ENCODE peak calls at places on chromosome 14, in five cellular contexts. One of them, this sample, is unnamed.
A peak's percentile ranks its signal among the peaks of the same experiment; 100 is the strongest.

GRCh38 chr14:50039734-50040400 is 76.5 kb downstream of the VCPKMT start:
- DNase-seq in PC-9: peak; percentile 83
- DNase-seq in tibial artery: peak; percentile 53
- DNase-seq in breast epithelium: peak; percentile 71
- DNase-seq in IMR-90: no peak
- DNase-seq in this sample: peak; percentile 42

GRCh38 chr14:58362798-58363412 is 32.8 kb upstream of the TOMM20L start:
- DNase-seq in PC-9: no peak
- DNase-seq in tibial artery: no peak
- DNase-seq in breast epithelium: no peak
- DNase-seq in IMR-90: peak; percentile 17
- DNase-seq in this sample: no peak

GRCh38 chr14:49954171-49954631 is 61.3 kb downstream of the ARF6 start:
- DNase-seq in PC-9: peak; percentile 55
- DNase-seq in tibial artery: no peak
- DNase-seq in breast epithelium: no peak
- DNase-seq in IMR-90: peak; percentile 71
- DNase-seq in this sample: no peak

GRCh38 chr14:64549805-64550538 is at the start of gene PPP1R36:
- DNase-seq in PC-9: peak; percentile 44
- DNase-seq in tibial artery: no peak
- DNase-seq in breast epithelium: no peak
- DNase-seq in IMR-90: no peak
- DNase-seq in this sample: peak; percentile 34

GRCh38 chr14:20757963-20758362 is 10.2 kb upstream of the EDDM3B start:
- DNase-seq in PC-9: no peak
- DNase-seq in tibial artery: no peak
- DNase-seq in breast epithelium: no peak
- DNase-seq in IMR-90: no peak
- DNase-seq in this sample: no peak

GRCh38 chr14:38553586-38553985 is 297.7 kb upstream of the CLEC14A start:
- DNase-seq in PC-9: no peak
- DNase-seq in tibial artery: no peak
- DNase-seq in breast epithelium: no peak
- DNase-seq in IMR-90: peak; percentile 89
- DNase-seq in this sample: no peak

GRCh38 chr14:59632381-59632780 is 55.8 kb upstream of the CCDC175 start:
- DNase-seq in PC-9: no peak
- DNase-seq in tibial artery: no peak
- DNase-seq in breast epithelium: no peak
- DNase-seq in IMR-90: peak; percentile 6
- DNase-seq in this sample: no peak

GRCh38 chr14:100850841-100851585 is 25.1 kb downstream of the MEG3 start:
- DNase-seq in PC-9: peak; percentile 6
- DNase-seq in tibial artery: peak; percentile 67
- DNase-seq in breast epithelium: peak; percentile 78
- DNase-seq in IMR-90: no peak
- DNase-seq in this sample: peak; percentile 58

GRCh38 chr14:24143511-24143910 is 2.1 kb upstream of the EMC9 start:
- DNase-seq in PC-9: no peak
- DNase-seq in tibial artery: no peak
- DNase-seq in breast epithelium: no peak
- DNase-seq in IMR-90: peak; percentile 51
- DNase-seq in this sample: no peak

GRCh38 chr14:33686218-33686617 is 264.7 kb downstream of the EGLN3 start:
- DNase-seq in PC-9: no peak
- DNase-seq in tibial artery: no peak
- DNase-seq in breast epithelium: no peak
- DNase-seq in IMR-90: peak; percentile 7
- DNase-seq in this sample: no peak

GRCh38 chr14:49461529-49462401 is 124.4 kb downstream of the RPS29 start:
- DNase-seq in PC-9: peak; percentile 43
- DNase-seq in tibial artery: peak; percentile 31
- DNase-seq in breast epithelium: no peak
- DNase-seq in IMR-90: peak; percentile 81
- DNase-seq in this sample: no peak

GRCh38 chr14:102979406-102979805 is 56.9 kb downstream of the AMN start:
- DNase-seq in PC-9: no peak
- DNase-seq in tibial artery: no peak
- DNase-seq in breast epithelium: no peak
- DNase-seq in IMR-90: no peak
- DNase-seq in this sample: no peak

GRCh38 chr14:50038398-50039119 is 77.8 kb downstream of the VCPKMT start:
- DNase-seq in PC-9: no peak
- DNase-seq in tibial artery: peak; percentile 40
- DNase-seq in breast epithelium: no peak
- DNase-seq in IMR-90: peak; percentile 98
- DNase-seq in this sample: no peak

GRCh38 chr14:59346796-59347510 is 118.2 kb downstream of the GPR135 start:
- DNase-seq in PC-9: no peak
- DNase-seq in tibial artery: no peak
- DNase-seq in breast epithelium: no peak
- DNase-seq in IMR-90: peak; percentile 52
- DNase-seq in this sample: no peak

GRCh38 chr14:92993302-92993701 is 70.4 kb downstream of the CHGA start:
- DNase-seq in PC-9: no peak
- DNase-seq in tibial artery: no peak
- DNase-seq in breast epithelium: no peak
- DNase-seq in IMR-90: no peak
- DNase-seq in this sample: peak; percentile 60

GRCh38 chr14:64218344-64219240 is 75.6 kb downstream of the ESR2 start:
- DNase-seq in PC-9: no peak
- DNase-seq in tibial artery: no peak
- DNase-seq in breast epithelium: no peak
- DNase-seq in IMR-90: no peak
- DNase-seq in this sample: peak; percentile 45

GRCh38 chr14:93032301-93032929 is 83.3 kb downstream of the ITPK1 start:
- DNase-seq in PC-9: peak; percentile 72
- DNase-seq in tibial artery: peak; percentile 40
- DNase-seq in breast epithelium: no peak
- DNase-seq in IMR-90: no peak
- DNase-seq in this sample: no peak

GRCh38 chr14:22570132-22570949 is 18.7 kb downstream of the DAD1 start:
- DNase-seq in PC-9: peak; percentile 55
- DNase-seq in tibial artery: peak; percentile 82
- DNase-seq in breast epithelium: no peak
- DNase-seq in IMR-90: peak; percentile 82
- DNase-seq in this sample: no peak

GRCh38 chr14:26448181-26448855 is 149.5 kb downstream of the NOVA1 start:
- DNase-seq in PC-9: no peak
- DNase-seq in tibial artery: no peak
- DNase-seq in breast epithelium: no peak
- DNase-seq in IMR-90: no peak
- DNase-seq in this sample: no peak

GRCh38 chr14:99982449-99983250 is 82.6 kb upstream of the EVL start:
- DNase-seq in PC-9: peak; percentile 11
- DNase-seq in tibial artery: no peak
- DNase-seq in breast epithelium: no peak
- DNase-seq in IMR-90: peak; percentile 74
- DNase-seq in this sample: peak; percentile 28

GRCh38 chr14:103281496-103282231 is 52.4 kb upstream of the EIF5 start:
- DNase-seq in PC-9: peak; percentile 64
- DNase-seq in tibial artery: no peak
- DNase-seq in breast epithelium: no peak
- DNase-seq in IMR-90: peak; percentile 62
- DNase-seq in this sample: no peak

GRCh38 chr14:32099473-32099872 is 22.4 kb downstream of the ARHGAP5 start:
- DNase-seq in PC-9: no peak
- DNase-seq in tibial artery: no peak
- DNase-seq in breast epithelium: no peak
- DNase-seq in IMR-90: no peak
- DNase-seq in this sample: no peak

DNA sequence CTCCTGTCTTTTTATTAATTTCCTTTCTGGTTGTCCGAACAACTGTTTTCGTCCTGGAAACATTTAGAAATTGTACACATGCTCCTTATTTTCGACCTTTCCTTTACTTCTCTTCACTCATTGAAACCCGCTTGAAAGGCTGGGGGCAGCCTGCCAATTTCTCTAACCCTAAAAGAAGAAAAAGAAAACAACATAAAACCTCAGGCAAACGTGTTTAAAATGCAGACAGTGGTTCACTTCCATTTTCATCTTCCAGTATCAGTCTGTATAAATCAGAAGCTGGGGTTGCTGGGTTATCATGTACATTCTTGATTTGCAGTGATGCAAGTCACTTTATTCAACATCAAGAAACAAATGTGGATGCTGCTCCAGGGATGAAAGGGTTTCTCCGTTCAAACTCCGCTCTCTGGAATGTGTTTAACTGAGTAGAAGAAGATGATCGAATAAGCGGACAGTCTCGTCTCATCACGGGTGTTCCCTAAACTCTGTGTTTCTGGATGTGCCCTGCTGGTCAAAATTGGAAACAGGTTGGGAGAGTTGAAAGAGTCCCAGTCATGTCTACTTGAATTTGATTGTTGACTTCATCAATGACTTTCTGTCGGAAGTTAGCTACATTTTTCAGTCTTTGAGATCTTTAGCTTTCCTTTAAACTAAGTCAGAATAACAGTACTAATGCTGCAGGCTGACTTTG is 1042.2 kb downstream of the BCL11B start:
- DNase-seq in PC-9: no peak
- DNase-seq in tibial artery: no peak
- DNase-seq in breast epithelium: no peak
- DNase-seq in IMR-90: no peak
- DNase-seq in this sample: no peak
- TF ChIP-seq CTCF in PC-9: no peak
- TF ChIP-seq CTCF in tibial artery: no peak
- TF ChIP-seq CTCF in breast epithelium: no peak
- TF ChIP-seq CTCF in IMR-90: no peak
- TF ChIP-seq CTCF in this sample: no peak

DNA sequence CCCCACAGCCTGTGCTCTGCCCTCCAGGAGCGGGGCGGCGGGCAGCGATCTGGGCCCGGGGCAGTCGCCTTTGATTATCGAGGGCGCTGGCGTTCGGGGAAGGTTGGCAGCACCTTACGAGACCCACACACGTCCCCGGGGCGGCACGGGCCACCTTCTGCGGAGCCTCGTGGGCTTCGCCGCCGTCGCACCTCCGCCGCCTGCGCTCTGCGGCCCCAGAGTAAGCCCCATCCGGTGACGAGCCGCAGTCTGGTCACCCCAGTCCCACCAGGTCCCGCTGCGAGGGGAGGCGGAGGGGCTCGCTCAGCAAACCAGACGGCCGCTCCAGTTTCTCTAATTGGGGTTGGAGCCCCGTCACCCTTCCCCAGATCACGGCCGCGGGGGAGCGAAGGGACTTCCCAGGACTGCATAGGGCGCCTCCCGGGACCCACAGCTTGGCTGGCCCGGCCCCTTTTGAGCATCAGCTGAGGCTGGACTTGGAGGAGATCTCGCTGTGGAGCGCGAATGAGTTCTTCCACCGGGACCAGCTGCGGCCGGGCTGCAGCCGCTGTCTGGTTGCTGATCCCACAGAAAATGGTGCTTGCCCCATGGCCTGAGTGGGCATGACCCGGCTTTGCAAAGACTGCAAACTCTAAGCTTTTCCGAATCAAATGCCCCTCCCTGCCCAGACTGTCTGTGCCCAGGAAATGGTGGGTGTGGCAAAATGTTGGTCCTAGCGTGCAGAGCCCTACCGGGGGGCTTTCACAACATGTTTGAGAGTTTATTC is 559 bp downstream of the LGALS3 start:
- DNase-seq in PC-9: peak; percentile 57
- DNase-seq in tibial artery: peak; percentile 79
- DNase-seq in breast epithelium: peak; percentile 79
- DNase-seq in IMR-90: peak; percentile 74
- DNase-seq in this sample: peak; percentile 75
- H3K27ac ChIP-seq in PC-9: peak overlapping the region; percentile 72
- H3K27ac ChIP-seq in tibial artery: peak overlapping the region; percentile 94
- H3K27ac ChIP-seq in breast epithelium: peak overlapping the region; percentile 99
- H3K27ac ChIP-seq in IMR-90: peak overlapping the region; percentile 71
- H3K27ac ChIP-seq in this sample: peak overlapping the region; percentile 95

DNA sequence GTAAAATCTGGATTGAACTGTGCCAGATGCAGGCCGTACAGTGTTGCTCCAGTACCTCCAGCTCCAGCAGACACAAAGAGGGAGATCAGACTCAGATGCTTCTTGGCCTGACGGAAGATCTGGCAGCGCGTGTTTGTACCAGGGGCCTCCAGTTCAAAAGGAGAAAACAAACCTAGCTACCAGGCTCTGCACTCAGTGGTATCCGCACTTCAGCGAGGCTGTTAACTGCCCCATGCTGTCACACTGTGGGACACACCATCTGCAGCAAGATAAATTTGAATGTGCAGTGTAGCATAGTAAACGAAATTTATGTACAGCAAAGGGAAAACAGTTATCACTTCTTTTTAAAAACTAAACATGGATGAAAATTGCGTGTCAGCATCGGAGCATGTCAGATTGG is 5.1 kb downstream of the DYNC1H1 start:
- DNase-seq in PC-9: no peak
- DNase-seq in tibial artery: no peak
- DNase-seq in breast epithelium: no peak
- DNase-seq in IMR-90: no peak
- DNase-seq in this sample: no peak
- H3K4me1 ChIP-seq in PC-9: peaks cover 80% of the 10 kb centered on the region
- H3K4me1 ChIP-seq in tibial artery: no peaks in the 10 kb centered on the region
- H3K4me1 ChIP-seq in breast epithelium: peaks cover 13% of the 10 kb centered on the region
- H3K4me1 ChIP-seq in IMR-90: peaks cover 2% of the 10 kb centered on the region
- H3K4me1 ChIP-seq in this sample: peaks cover 92% of the 10 kb centered on the region

DNA sequence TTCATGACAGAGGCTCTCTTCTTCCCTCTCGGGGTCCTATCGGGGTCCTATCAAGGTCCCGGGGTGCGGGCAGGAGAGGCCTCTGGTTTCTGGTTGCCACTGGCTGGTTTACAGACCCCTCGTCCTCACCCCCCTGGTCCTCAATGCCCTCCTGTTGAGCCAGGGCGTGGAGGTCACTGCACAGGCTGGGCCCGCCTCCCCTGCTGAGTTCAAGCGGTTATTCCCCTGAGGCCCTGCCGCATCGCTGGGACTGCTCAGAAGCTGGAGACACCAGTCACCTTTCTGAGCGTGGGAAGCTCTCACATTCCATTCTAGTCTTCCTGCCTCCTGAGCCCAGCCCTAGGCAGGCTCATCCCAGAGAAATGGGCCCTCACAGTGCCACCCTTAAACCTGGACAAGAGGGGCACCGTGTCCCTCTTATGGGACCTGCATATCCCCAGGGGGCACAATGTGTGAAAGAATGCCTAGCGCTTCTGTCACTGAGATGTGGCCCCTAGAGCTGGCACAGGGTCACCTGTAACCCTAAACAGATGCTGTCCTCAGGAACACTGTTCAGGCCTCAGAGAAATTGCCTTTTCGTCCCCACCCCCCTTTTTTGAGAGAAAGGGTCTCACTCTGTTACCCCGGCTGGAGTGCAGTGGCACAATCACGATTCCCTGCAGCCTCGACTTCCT is 177.7 kb upstream of the RGS6 start:
- DNase-seq in PC-9: no peak
- DNase-seq in tibial artery: no peak
- DNase-seq in breast epithelium: no peak
- DNase-seq in IMR-90: no peak
- DNase-seq in this sample: no peak
- TF ChIP-seq CTCF in PC-9: no peak
- TF ChIP-seq CTCF in tibial artery: no peak
- TF ChIP-seq CTCF in breast epithelium: no peak
- TF ChIP-seq CTCF in IMR-90: no peak
- TF ChIP-seq CTCF in this sample: no peak